ENCODE peak calls at places on chromosomes 1 and 21, in four cellular contexts. T, K, P and L are unnamed samples.

GRCh38 chr1:240888039-240888786 is 276.3 kb upstream of the GREM2 start:
- DNase-seq in T (no peak), P (no peak), K (peak), L (no peak)

GRCh38 chr1:53617382-53618217 is 121.4 kb downstream of the GLIS1 start:
- DNase-seq in T (no peak), K (no peak), P (no peak), L (peak)

GRCh38 chr1:61052393-61053280 is 29.7 kb upstream of the NFIA start:
- DNase-seq in K (no peak), T (no peak), P (peak), L (no peak)

GRCh38 chr1:59720716-59721115 is 94.0 kb upstream of the HOOK1 start:
- DNase-seq in K (no peak), T (no peak), P (no peak), L (no peak)

GRCh38 chr1:175168782-175169181 is 23.8 kb downstream of the KIAA0040 start:
- DNase-seq in P (no peak), T (no peak), K (no peak), L (no peak)

GRCh38 chr21:38861006-38861405 is 55.3 kb downstream of the ETS2 start:
- DNase-seq in T (no peak), K (no peak), P (no peak), L (no peak)

GRCh38 chr1:30668546-30669327 is 54.6 kb downstream of the MATN1 start:
- DNase-seq in K (no peak), T (no peak), P (no peak), L (no peak)

GRCh38 chr1:19309123-19309813 is 2.7 kb downstream of the AKR7A2 start:
- DNase-seq in P (no peak), K (no peak), T (no peak), L (no peak)

GRCh38 chr1:22431965-22432364 is 19.7 kb upstream of the ZBTB40 start:
- DNase-seq in K (no peak), T (no peak), P (no peak), L (no peak)

GRCh38 chr1:40258445-40258769 is 371 bp downstream of the ZMPSTE24 start:
- DNase-seq in P (no peak), T (no peak), K (no peak), L (no peak)

GRCh38 chr1:39213511-39214002 is 9.1 kb downstream of the MACF1 start:
- DNase-seq in P (no peak), K (no peak), T (no peak), L (no peak)

GRCh38 chr1:157105988-157106812 is 6.6 kb upstream of the ETV3L start:
- DNase-seq in P (no peak), K (peak), T (no peak), L (peak)

GRCh38 chr1:24299901-24300300 is 19.3 kb upstream of the GRHL3 start:
- DNase-seq in T (no peak), P (no peak), K (no peak), L (no peak)

GRCh38 chr21:14545906-14546480 is at the start of gene SAMSN1:
- DNase-seq in K (no peak), P (peak), T (no peak), L (peak)

GRCh38 chr1:206929509-206929908 is 7.8 kb upstream of the FCMR start:
- DNase-seq in P (no peak), K (no peak), T (no peak), L (no peak)
- TF ChIP-seq CTCF in P (no peak), K (no peak), T (no peak), L (no peak)

GRCh38 chr21:41307219-41307618 is 9.4 kb upstream of the FAM3B start:
- DNase-seq in T (no peak), K (no peak), P (no peak), L (no peak)
- TF ChIP-seq EP300 in T (no peak), K (no peak), P (no peak), L (no peak)

DNA sequence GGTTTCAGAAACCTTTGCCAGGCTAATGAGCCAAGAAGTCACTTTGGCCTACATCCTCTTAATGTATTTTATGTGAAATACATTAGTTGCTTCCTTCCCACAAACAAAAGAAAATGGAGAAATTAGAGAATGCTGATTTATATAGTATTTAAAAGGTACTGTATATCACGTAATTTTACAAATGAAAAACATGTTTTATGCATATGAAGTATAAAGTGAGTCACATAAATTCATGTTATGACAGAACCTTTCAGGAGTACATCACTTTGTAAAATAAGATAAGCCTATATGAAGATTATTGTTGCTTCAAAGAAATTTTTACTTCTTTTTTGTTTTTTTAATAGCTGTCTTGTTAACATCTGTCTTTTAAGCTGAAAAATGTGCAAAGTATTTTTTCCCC is 4.6 kb downstream of the DR1 start:
- DNase-seq in P (no peak), T (no peak), K (no peak), L (no peak)
- H3K4me3 ChIP-seq in P (no peak), T (no peak), K (no peak), L (no peak)

DNA sequence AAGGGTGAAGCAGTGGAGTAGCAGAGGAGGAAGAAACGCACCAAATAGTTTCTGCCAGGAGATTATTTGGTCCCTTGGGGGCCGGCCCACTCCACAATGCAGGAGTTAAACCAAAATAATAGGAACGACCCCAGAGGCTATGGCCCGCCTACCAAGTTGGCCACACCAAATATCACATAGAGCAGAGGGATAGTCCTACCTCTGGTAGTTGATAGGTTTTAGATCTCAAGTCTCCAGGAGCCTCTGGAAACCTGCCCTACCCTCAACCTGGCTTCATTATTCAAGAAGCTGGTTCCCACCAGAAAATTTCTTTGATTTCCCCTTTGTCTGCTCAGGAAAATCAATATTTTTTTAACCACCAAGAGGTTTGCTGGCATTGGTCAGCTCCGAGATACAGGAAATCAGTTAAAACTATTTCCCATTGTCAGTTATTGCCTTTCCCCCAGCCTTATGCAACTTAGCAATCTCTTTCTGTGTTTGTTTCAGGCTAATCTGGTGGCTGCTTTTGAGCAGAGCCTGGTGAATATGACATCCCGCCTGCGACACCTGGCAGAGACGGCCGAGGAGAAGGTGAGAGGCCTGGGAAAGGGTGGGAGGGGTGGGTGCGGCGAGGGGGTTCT is 35.5 kb upstream of the IPO9 start:
- DNase-seq in P (no peak), K (no peak), T (no peak), L (no peak)
- TF ChIP-seq CTCF in P (peak), K (no peak), T (no peak), L (peak)

DNA sequence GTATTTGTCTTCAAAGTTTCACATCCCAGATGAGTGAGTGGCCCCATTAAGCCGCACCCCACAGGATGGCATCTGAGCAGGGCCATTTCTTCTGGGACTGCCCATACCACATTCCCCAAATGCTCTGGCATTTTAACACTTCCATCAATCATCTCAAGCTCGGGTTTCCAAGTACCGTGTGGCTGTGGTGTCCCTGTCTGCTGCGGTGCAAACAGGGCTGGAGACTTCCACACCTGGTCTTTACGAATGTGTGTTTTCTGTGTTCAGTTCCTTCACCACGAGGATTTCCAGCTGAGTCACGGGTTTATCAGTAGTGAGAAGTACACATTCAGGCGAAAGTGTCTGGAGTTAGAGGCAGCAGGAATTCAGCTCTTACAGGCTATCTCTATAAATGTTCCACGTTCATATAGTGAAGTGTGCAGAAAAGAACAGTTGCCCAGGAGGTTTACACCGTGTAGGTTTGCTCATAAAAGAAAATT is 195.2 kb downstream of the RHOU start:
- DNase-seq in K (no peak), T (no peak), P (no peak), L (no peak)
- TF ChIP-seq EP300 in K (no peak), T (no peak), P (no peak), L (no peak)

DNA sequence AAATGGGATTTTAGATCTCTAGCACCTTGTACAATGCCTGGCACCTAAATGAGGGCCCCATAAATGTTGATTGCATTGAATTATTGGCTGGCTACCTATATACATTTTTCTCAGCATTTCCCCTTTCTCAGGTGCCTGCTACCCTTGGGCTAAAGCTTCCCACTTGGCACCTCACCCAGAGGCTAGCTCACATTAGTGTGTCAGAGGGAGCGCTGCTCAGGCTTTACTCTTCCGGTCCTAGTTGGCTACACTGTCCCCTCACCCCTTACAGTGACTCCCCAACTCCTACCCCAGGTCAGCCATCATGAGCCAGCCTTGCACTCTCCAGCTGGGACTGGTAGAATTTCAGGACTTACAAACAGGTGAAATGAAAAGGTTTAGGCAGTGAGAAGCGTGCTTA is 9.5 kb downstream of the TRAF5 start:
- DNase-seq in P (no peak), T (no peak), K (no peak), L (no peak)
- H3K4me3 ChIP-seq in P (no peak), T (no peak), K (no peak), L (no peak)

GRCh38 chr1:163822933-163823511 is 501.3 kb downstream of the NUF2 start:
- DNase-seq in P (no peak), K (no peak), T (no peak), L (no peak)
- TF ChIP-seq CTCF in P (no peak), K (no peak), T (no peak), L (no peak)

DNA sequence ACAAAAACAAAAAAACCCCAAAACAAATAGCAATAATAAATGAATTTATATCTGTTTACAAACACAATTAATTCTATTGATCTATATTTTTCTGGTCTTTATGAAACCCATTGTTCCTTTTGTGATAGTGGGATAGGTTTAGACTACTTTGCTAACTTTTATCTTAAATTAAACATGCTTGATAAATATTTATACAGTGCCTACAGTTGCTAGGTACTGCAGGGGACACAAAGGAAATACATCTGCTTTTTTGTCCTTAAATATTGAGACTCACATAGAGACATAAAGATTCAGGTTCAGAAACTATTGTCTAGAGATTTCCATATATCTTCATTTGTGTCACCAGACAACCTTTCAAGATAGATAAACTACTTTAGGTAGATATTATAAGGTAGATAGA is 8.5 kb upstream of the DNAH14 start:
- DNase-seq in K (no peak), P (no peak), T (no peak), L (no peak)
- TF ChIP-seq EP300 in K (no peak), P (no peak), T (no peak), L (no peak)